ENCODE peak calls at places on chromosomes 1 and 21, in five cellular contexts. X is neural progenitor cell, Z is heart right ventricle, K is IMR-90, W is upper lobe of right lung. Q is an unnamed sample.

GRCh38 chr1:33094971-33095604 is 14.1 kb downstream of the AZIN2 start:
- DNase-seq in X (peak; percentile 75), Z (no peak), K (peak; percentile 71), W (no peak), Q (no peak)

GRCh38 chr1:162535501-162535900 is 26.0 kb upstream of the UAP1 start:
- DNase-seq in X (no peak), Z (no peak), K (peak; percentile 84), W (no peak), Q (no peak)

GRCh38 chr1:231935856-231936255 is 309.3 kb downstream of the DISC1 start:
- DNase-seq in X (no peak), Z (no peak), K (no peak), W (no peak), Q (no peak)

GRCh38 chr21:45289134-45289533 is 1.4 kb upstream of the POFUT2 start:
- DNase-seq in X (no peak), Z (no peak), K (no peak), W (no peak), Q (no peak)

GRCh38 chr1:974293-974640 is 7.6 kb downstream of the PERM1 start:
- DNase-seq in X (no peak), Z (peak; percentile 22), K (no peak), W (no peak), Q (no peak)

GRCh38 chr1:204443871-204444581 is 32.4 kb upstream of the PPP1R15B start:
- DNase-seq in X (no peak), Z (no peak), K (no peak), W (no peak), Q (no peak)

GRCh38 chr1:32611859-32612188 is 38.5 kb downstream of the ZBTB8OS start:
- DNase-seq in X (no peak), Z (no peak), K (no peak), W (no peak), Q (no peak)

GRCh38 chr1:173444757-173445156 is 32.4 kb upstream of the PRDX6 start:
- DNase-seq in X (peak; percentile 33), Z (no peak), K (no peak), W (no peak), Q (peak; percentile 48)

GRCh38 chr1:81730881-81731280 is 69.9 kb upstream of the ADGRL2 start:
- DNase-seq in X (no peak), Z (no peak), K (no peak), W (no peak), Q (no peak)

GRCh38 chr1:213374369-213374768 is 323.3 kb downstream of the RPS6KC1 start:
- DNase-seq in X (peak; percentile 87), Z (peak; percentile 65), K (peak; percentile 32), W (peak; percentile 74), Q (peak; percentile 18)

GRCh38 chr21:28776251-28776650 is 216.4 kb downstream of the LTN1 start:
- DNase-seq in X (no peak), Z (no peak), K (peak; percentile 96), W (no peak), Q (no peak)

GRCh38 chr1:157004286-157004685 is 41.3 kb downstream of the ARHGEF11 start:
- DNase-seq in X (no peak), Z (no peak), K (no peak), W (no peak), Q (no peak)

GRCh38 chr21:35478096-35479080 is 429.3 kb upstream of the RUNX1 start:
- DNase-seq in X (no peak), Z (no peak), K (peak; percentile 24), W (no peak), Q (no peak)

GRCh38 chr1:32965251-32965643 is 638 bp upstream of the RNF19B start:
- DNase-seq in X (no peak), Z (no peak), K (no peak), W (no peak), Q (no peak)

GRCh38 chr21:14716761-14717396 is 170.8 kb upstream of the SAMSN1 start:
- DNase-seq in X (no peak), Z (no peak), K (no peak), W (no peak), Q (no peak)

GRCh38 chr1:145994391-145995120 is 1.8 kb downstream of the TXNIP start:
- DNase-seq in X (no peak), Z (no peak), K (no peak), W (no peak), Q (no peak)

GRCh38 chr1:88463401-88463800 is 220.7 kb upstream of the PKN2 start:
- DNase-seq in X (no peak), Z (no peak), K (no peak), W (no peak), Q (no peak)

GRCh38 chr1:77370161-77370560 is 88.3 kb downstream of the AK5 start:
- DNase-seq in X (no peak), Z (no peak), K (peak; percentile 64), W (no peak), Q (no peak)

GRCh38 chr1:244065063-244065788 is 14.1 kb downstream of the ZBTB18 start:
- DNase-seq in X (peak; percentile 66), Z (no peak), K (peak; percentile 11), W (no peak), Q (no peak)

GRCh38 chr1:27581823-27582243 is 22.1 kb downstream of the AHDC1 start:
- DNase-seq in X (no peak), Z (no peak), K (no peak), W (no peak), Q (no peak)
- H3K4me1 ChIP-seq in X (peaks cover 25% of the 10 kb centered on the region), Z (peaks cover 44% of the 10 kb centered on the region), K (peaks cover 8% of the 10 kb centered on the region), W (peaks cover 13% of the 10 kb centered on the region), Q (no peaks in the 10 kb centered on the region)

GRCh38 chr21:41897047-41897669 is 18.0 kb upstream of the PRDM15 start:
- DNase-seq in X (no peak), Z (no peak), K (no peak), W (no peak), Q (no peak)
- H3K4me1 ChIP-seq in X (peaks cover 42% of the 10 kb centered on the region), Z (no peaks in the 10 kb centered on the region), K (peaks cover 14% of the 10 kb centered on the region), W (peaks cover 6% of the 10 kb centered on the region), Q (peaks cover 18% of the 10 kb centered on the region)

DNA sequence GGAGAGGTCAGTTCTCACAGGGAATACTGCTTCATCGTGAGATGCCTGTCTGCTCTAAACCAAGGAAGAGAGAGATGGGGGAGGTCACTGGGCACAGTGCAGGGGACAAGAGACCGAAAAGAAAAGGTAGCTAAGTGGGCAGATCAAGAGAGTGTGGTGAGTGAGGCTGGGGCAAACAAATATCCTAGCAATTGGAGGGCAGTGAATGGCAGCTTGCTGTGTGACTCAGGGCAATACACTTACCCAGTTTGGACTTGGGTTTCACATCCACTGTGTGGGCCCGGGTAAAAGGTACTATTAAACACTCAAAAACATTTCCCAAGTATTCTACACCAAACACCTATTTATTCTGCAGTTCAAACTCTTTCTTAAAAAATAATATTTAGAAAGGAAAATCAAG is 10.2 kb downstream of the PLXNA2 start:
- DNase-seq in X (no peak), Z (no peak), K (no peak), W (no peak), Q (no peak)
- H3K4me1 ChIP-seq in X (peaks cover 63% of the 10 kb centered on the region), Z (peaks cover 44% of the 10 kb centered on the region), K (peaks cover 39% of the 10 kb centered on the region), W (peaks cover 90% of the 10 kb centered on the region), Q (peaks cover 11% of the 10 kb centered on the region)

DNA sequence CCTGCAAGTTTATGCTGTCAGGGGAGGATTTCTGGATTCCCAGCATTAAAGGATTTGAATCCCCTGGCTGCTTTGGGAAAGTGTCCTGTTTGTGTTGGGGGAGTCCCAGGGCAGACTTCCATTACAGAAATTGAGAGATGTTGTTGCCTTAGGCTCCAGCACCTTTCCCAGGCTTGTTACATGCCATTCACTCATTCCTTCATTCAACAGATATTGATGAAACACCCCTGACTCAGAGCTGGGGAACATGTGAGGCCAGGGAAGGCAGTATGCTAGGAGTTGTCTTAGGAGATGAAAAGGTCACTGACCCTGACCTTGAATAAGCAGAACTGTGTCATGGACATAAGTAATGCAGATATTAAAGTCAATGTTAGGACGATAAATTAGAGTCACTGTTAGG is 161.7 kb downstream of the NTMT2 start:
- DNase-seq in X (no peak), Z (no peak), K (peak; percentile 35), W (no peak), Q (no peak)
- H3K4me1 ChIP-seq in X (no peaks in the 10 kb centered on the region), Z (no peaks in the 10 kb centered on the region), K (peaks cover 11% of the 10 kb centered on the region), W (peaks cover 8% of the 10 kb centered on the region), Q (no peaks in the 10 kb centered on the region)

DNA sequence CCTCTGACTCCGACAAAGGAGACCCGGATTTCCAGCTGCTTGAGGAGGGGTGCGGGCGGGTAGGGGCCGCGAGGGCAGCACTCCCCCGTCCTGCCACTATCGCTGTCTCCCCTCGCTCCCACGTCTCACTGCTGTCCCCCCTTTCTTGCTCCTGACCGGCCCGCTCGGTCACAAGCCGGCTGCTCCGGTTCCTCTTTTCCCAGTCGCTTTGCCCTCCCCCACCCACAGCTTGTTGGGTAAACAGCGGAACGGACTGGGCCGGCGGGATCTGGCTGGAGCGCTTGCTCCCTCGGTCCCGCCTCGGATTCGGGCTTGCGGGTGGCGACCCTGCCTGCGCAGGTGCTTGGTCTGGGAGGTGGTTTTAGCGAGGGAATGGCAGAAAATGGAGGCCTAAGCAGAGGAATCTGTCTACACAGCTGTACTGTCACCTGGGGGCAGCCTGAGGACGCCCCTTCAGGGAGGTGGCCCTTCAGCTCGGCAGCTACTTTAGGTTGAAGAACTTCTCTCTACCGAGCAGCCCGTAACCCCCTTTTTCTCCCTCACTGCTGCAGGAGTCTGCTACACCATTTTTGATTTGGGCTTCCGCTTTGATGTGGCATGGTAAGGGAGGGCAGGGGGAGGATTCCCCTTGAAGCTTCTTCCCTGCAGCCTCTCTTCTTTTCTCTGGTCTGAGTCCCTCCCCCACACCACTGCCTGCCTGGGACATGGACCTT is 645 bp downstream of the ATP6V0B start:
- DNase-seq in X (peak; percentile 59), Z (peak; percentile 55), K (no peak), W (peak; percentile 91), Q (peak; percentile 70)
- H3K4me1 ChIP-seq in X (peaks cover 10% of the 10 kb centered on the region), Z (peaks cover 33% of the 10 kb centered on the region), K (peaks cover 18% of the 10 kb centered on the region), W (peaks cover 38% of the 10 kb centered on the region), Q (peaks cover 54% of the 10 kb centered on the region)

GRCh38 chr1:117656202-117656641 is 50.4 kb downstream of the TENT5C start:
- DNase-seq in X (no peak), Z (no peak), K (no peak), W (no peak), Q (peak; percentile 92)
- H3K4me1 ChIP-seq in X (no peaks in the 10 kb centered on the region), Z (peaks cover 7% of the 10 kb centered on the region), K (peaks cover 13% of the 10 kb centered on the region), W (peaks cover 21% of the 10 kb centered on the region), Q (peaks cover 100% of the 10 kb centered on the region)